ENCODE peak calls at places on chromosomes 6 and 20, in ten cellular contexts. I, W, J, C, N, T, O, P, D and U are unnamed samples. For H3K9me3 and H3K4me1, the result is how much of the 10 kb centered on the place peaks cover.

GRCh38 chr6:153001767-153002612 is 519 bp downstream of the MTRF1L start:
- DNase-seq in O (no peak), C (no peak), T (no peak), W (no peak), P (no peak), J (peak), D (no peak), N (peak), I (no peak), U (no peak)

GRCh38 chr6:77511860-77512259 is 48.6 kb upstream of the HTR1B start:
- DNase-seq in C (no peak), J (no peak), D (no peak), P (no peak), O (no peak), I (peak), N (no peak), W (no peak), T (no peak), U (no peak)

GRCh38 chr6:118889163-118889562 is 4.8 kb upstream of the ASF1A start:
- DNase-seq in C (no peak), I (no peak), P (no peak), N (no peak), J (no peak), D (no peak), O (no peak), W (no peak), T (no peak), U (no peak)

GRCh38 chr20:22744341-22745193 is 160.2 kb upstream of the FOXA2 start:
- DNase-seq in P (no peak), T (no peak), D (no peak), O (no peak), N (no peak), W (no peak), I (no peak), C (no peak), J (no peak), U (no peak)

GRCh38 chr6:23654745-23655144 is 471.3 kb upstream of the NRSN1 start:
- DNase-seq in P (no peak), N (peak), I (no peak), C (no peak), D (no peak), T (no peak), O (no peak), J (no peak), W (no peak), U (no peak)

GRCh38 chr20:37220796-37221195 is 40.8 kb downstream of the GHRH start:
- DNase-seq in W (no peak), C (no peak), N (no peak), J (no peak), P (no peak), I (no peak), D (no peak), O (no peak), T (no peak), U (no peak)

GRCh38 chr6:81859884-81860283 is 107.4 kb upstream of the TENT5A start:
- DNase-seq in O (no peak), W (no peak), C (no peak), J (no peak), D (peak), T (peak), N (no peak), P (no peak), I (no peak), U (no peak)

GRCh38 chr20:8132632-8133587 is 844 bp downstream of the PLCB1 start:
- DNase-seq in P (peak), C (peak), W (no peak), O (peak), T (peak), N (peak), D (peak), I (no peak), J (peak), U (no peak)

GRCh38 chr6:161373905-161374451 is 100.1 kb upstream of the AGPAT4 start:
- DNase-seq in P (peak), C (peak), J (peak), T (peak), O (peak), N (peak), I (no peak), W (peak), D (peak), U (peak)

GRCh38 chr6:104537185-104537584 is 322.5 kb downstream of the HACE1 start:
- DNase-seq in D (no peak), W (no peak), I (no peak), C (no peak), P (no peak), J (no peak), T (no peak), N (no peak), O (no peak), U (no peak)

GRCh38 chr6:44390158-44390683 is 2.7 kb downstream of the CDC5L start:
- DNase-seq in D (no peak), C (no peak), O (no peak), J (no peak), I (no peak), W (no peak), P (no peak), T (no peak), N (no peak), U (no peak)

GRCh38 chr20:17636523-17637412 is 45.3 kb downstream of the RRBP1 start:
- DNase-seq in D (peak), T (no peak), J (peak), I (no peak), P (no peak), C (no peak), W (no peak), N (no peak), O (no peak), U (no peak)

GRCh38 chr6:44630125-44631028 is 242.9 kb downstream of the CDC5L start:
- DNase-seq in T (peak), D (peak), P (no peak), I (peak), J (peak), O (no peak), W (no peak), N (no peak), C (no peak), U (no peak)

GRCh38 chr6:130964289-130964688 is 98.8 kb downstream of the EPB41L2 start:
- DNase-seq in O (no peak), P (no peak), T (no peak), I (no peak), W (no peak), N (no peak), C (no peak), J (no peak), D (no peak), U (no peak)

GRCh38 chr6:90399970-90400369 is 103.3 kb upstream of the BACH2 start:
- DNase-seq in T (no peak), P (no peak), J (no peak), C (no peak), D (no peak), O (no peak), W (no peak), N (no peak), I (no peak), U (no peak)

GRCh38 chr20:18191336-18191735 is 53.7 kb downstream of the KAT14 start:
- DNase-seq in N (no peak), T (no peak), J (no peak), D (no peak), P (no peak), O (no peak), C (no peak), I (no peak), W (no peak), U (no peak)

GRCh38 chr6:130324657-130325056 is 41.2 kb upstream of the TMEM200A start:
- DNase-seq in J (no peak), T (no peak), C (no peak), W (no peak), P (no peak), D (no peak), I (no peak), N (no peak), O (no peak), U (no peak)

GRCh38 chr6:138434915-138435314 is 30.9 kb downstream of the HEBP2 start:
- DNase-seq in T (no peak), C (no peak), N (no peak), O (no peak), P (no peak), J (no peak), D (no peak), W (no peak), I (no peak), U (no peak)

GRCh38 chr6:83853968-83854501 is 875 bp downstream of the RIPPLY2 start:
- DNase-seq in D (no peak), C (no peak), P (no peak), T (no peak), I (no peak), W (no peak), O (no peak), J (no peak), N (no peak), U (no peak)

GRCh38 chr20:44719841-44720240 is 4.7 kb downstream of the CCN5 start:
- DNase-seq in P (no peak), T (no peak), O (no peak), I (no peak), W (no peak), C (no peak), D (peak), J (no peak), N (no peak), U (no peak)

GRCh38 chr20:19120569-19120968 is 91.9 kb upstream of the SLC24A3 start:
- DNase-seq in T (no peak), W (no peak), D (no peak), P (no peak), J (no peak), I (no peak), O (no peak), N (no peak), C (no peak), U (no peak)

GRCh38 chr6:122059918-122060317 is 339.5 kb upstream of the HSF2 start:
- DNase-seq in T (no peak), W (no peak), O (no peak), N (no peak), D (no peak), P (no peak), I (no peak), J (no peak), C (no peak), U (no peak)

GRCh38 chr6:169902070-169902469 is 150.6 kb downstream of the ERMARD start:
- DNase-seq in N (no peak), D (no peak), I (no peak), W (no peak), P (no peak), T (no peak), O (no peak), J (no peak), C (no peak), U (no peak)

GRCh38 chr6:169903122-169903521 is 151.7 kb downstream of the ERMARD start:
- DNase-seq in T (no peak), I (no peak), N (no peak), W (no peak), J (no peak), O (no peak), D (no peak), C (no peak), P (no peak), U (no peak)

GRCh38 chr6:169905041-169905807 is 153.8 kb downstream of the ERMARD start:
- DNase-seq in N (peak), C (no peak), T (no peak), I (no peak), P (peak), O (no peak), W (no peak), J (no peak), D (peak), U (no peak)

GRCh38 chr6:169904051-169904922 is 152.9 kb downstream of the ERMARD start:
- DNase-seq in D (no peak), T (no peak), W (no peak), N (no peak), I (no peak), O (no peak), C (no peak), J (no peak), P (no peak), U (no peak)

DNA sequence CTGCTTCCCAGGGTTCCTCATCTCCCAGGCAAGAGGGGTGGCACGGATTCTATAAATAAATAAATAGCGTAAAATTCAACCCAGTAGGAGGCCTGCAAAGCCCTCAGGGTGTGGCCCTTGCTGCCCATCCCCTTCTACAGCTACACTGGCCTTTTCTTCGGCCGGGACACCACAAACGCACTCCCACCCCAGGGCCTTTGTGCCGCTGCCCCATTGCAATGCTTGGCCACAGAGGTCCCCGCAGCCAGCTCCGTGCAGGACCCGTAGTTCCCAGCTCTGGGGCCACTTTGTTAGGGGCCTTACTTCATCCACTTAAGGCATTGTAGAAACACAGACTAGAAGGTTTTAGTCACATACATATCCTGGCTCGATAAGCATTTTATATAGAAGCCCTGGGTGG is 151.2 kb downstream of the ERMARD start:
- DNase-seq in D (no peak), I (no peak), P (no peak), N (no peak), O (no peak), J (no peak), C (no peak), W (no peak), T (no peak), U (no peak)
- H3K9me3 ChIP-seq in D (under half), I (under half), P (under half), N (under half), O (under half), J (under half), C (under half), W (under half), T (under half), U (under half)

GRCh38 chr6:34274129-34274528 is 25.3 kb upstream of the SMIM29 start:
- DNase-seq in D (no peak), J (no peak), W (no peak), I (no peak), T (no peak), N (no peak), O (no peak), C (no peak), P (no peak), U (no peak)

GRCh38 chr6:34276881-34277762 is 28.3 kb upstream of the SMIM29 start:
- DNase-seq in O (no peak), P (no peak), D (no peak), C (peak), W (no peak), N (no peak), I (no peak), J (no peak), T (peak), U (no peak)

GRCh38 chr6:34277763-34278112 is 28.9 kb upstream of the SMIM29 start:
- DNase-seq in T (no peak), I (no peak), C (no peak), D (no peak), J (no peak), N (no peak), P (no peak), W (no peak), O (no peak), U (no peak)

GRCh38 chr6:34275128-34275804 is 26.5 kb upstream of the SMIM29 start:
- DNase-seq in J (no peak), T (no peak), I (no peak), W (no peak), O (no peak), C (no peak), D (no peak), P (no peak), N (no peak), U (no peak)

DNA sequence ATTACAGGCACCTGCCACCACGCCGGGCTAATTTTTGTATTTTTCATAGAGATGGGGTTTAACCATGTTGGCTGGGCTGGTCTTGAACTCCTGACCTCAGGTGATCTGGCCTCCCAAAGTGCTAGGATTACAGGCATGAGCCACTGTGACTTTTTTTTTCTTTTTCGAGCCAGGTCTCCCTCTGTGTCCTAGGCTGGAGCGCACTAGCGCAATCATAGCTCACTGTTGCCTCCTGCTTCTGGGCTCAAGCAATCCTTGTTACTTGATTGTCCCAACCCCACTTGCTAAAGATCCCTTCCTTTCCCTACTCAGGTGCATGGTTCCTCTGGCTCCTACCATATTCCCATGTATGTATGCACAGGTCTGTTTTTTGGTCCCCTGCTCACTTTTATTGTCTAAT is 27.4 kb upstream of the SMIM29 start:
- DNase-seq in W (no peak), O (no peak), N (no peak), T (no peak), I (no peak), C (no peak), D (no peak), P (no peak), J (no peak), U (no peak)
- H3K4me1 ChIP-seq in W (under half), O (under half), N (under half), T (half or more), I (under half), C (under half), D (under half), P (under half), J (under half), U (under half)

GRCh38 chr6:106156863-106157262 is 70.7 kb downstream of the PRDM1 start:
- DNase-seq in O (no peak), D (no peak), J (no peak), W (no peak), C (no peak), P (no peak), N (no peak), T (no peak), I (no peak), U (no peak)

GRCh38 chr6:106156413-106156812 is 70.3 kb downstream of the PRDM1 start:
- DNase-seq in O (no peak), C (no peak), I (no peak), D (no peak), P (no peak), T (no peak), J (no peak), N (no peak), W (no peak), U (no peak)

GRCh38 chr6:106158816-106159215 is 72.7 kb downstream of the PRDM1 start:
- DNase-seq in P (no peak), D (no peak), O (no peak), C (no peak), I (no peak), J (no peak), T (no peak), N (no peak), W (no peak), U (no peak)

GRCh38 chr6:106154326-106154725 is 68.2 kb downstream of the PRDM1 start:
- DNase-seq in J (no peak), W (no peak), O (no peak), D (no peak), P (no peak), C (no peak), N (no peak), T (no peak), I (no peak), U (no peak)

DNA sequence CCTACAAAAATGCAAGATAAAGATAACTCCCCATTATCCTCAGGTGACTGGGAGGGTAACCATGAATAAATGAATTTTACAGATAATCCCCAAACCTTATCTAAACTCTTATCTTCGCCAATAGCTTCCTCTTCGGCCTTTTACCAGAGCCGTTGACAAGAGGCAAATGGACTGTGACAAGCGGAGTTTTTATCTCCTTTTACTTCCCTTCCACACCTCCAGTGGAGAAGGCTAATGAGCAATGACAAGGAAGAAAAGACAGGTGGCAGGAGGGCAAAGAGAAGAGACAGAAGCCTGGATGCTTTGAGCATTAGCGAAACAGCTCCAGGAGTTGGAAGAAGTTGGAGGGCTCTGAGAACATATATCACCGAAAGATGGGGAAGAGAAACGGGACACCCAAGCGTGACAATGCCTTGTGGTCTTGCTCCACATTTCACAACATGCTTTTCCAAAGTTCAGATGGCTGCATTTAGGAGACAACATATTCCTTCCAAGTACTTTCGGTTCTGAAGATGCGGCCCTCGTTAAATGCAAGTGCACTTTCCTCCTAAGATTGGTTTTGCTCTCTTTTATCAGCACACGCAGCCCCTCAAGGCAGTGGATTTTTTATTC is 69.2 kb downstream of the PRDM1 start:
- DNase-seq in I (no peak), N (no peak), T (no peak), D (no peak), P (no peak), J (peak), O (no peak), W (no peak), C (no peak), U (no peak)
- H3K4me3 ChIP-seq in I (no peak), N (no peak), T (no peak), D (no peak), P (no peak), J (no peak), O (no peak), W (no peak), C (no peak), U (no peak)

GRCh38 chr20:59145247-59145925 is 18.2 kb upstream of the ZNF831 start:
- DNase-seq in W (no peak), I (no peak), C (no peak), J (no peak), N (no peak), T (no peak), D (no peak), O (no peak), P (no peak), U (no peak)

GRCh38 chr20:59144831-59145196 is 18.8 kb upstream of the ZNF831 start:
- DNase-seq in I (no peak), D (no peak), C (no peak), T (no peak), J (no peak), N (no peak), O (no peak), W (no peak), P (no peak), U (no peak)

GRCh38 chr20:59147197-59147596 is 16.4 kb upstream of the ZNF831 start:
- DNase-seq in T (peak), I (no peak), W (no peak), N (no peak), O (no peak), J (peak), C (no peak), P (no peak), D (peak), U (no peak)

GRCh38 chr20:59145926-59146800 is 17.5 kb upstream of the ZNF831 start:
- DNase-seq in J (peak), P (no peak), T (no peak), D (peak), N (no peak), C (no peak), W (no peak), I (no peak), O (no peak), U (no peak)

GRCh38 chr20:59146801-59147118 is 16.9 kb upstream of the ZNF831 start:
- DNase-seq in P (no peak), O (no peak), N (no peak), C (no peak), D (no peak), J (no peak), W (no peak), T (no peak), I (no peak), U (no peak)
- H3K9me3 ChIP-seq in P (under half), O (under half), N (under half), C (under half), D (under half), J (under half), W (under half), T (under half), I (under half), U (under half)